ENCODE peak calls at places on chromosomes 16 and 17, in four cellular contexts. One of them, this sample, is unnamed.

GRCh38 chr16:27649021-27649420 is 99.1 kb downstream of the KATNIP start:
- DNase-seq in HepG2: no peak
- DNase-seq in GM12878: no peak
- DNase-seq in K562: no peak
- DNase-seq in this sample: no peak

GRCh38 chr16:67539271-67539670 is 10.6 kb downstream of the RIPOR1 start:
- DNase-seq in HepG2: no peak
- DNase-seq in GM12878: no peak
- DNase-seq in K562: no peak
- DNase-seq in this sample: no peak

GRCh38 chr17:79064026-79064425 is 10.6 kb upstream of the ENGASE start:
- DNase-seq in HepG2: no peak
- DNase-seq in GM12878: no peak
- DNase-seq in K562: no peak
- DNase-seq in this sample: no peak

GRCh38 chr17:79252886-79253285 is 178.3 kb downstream of the ENGASE start:
- DNase-seq in HepG2: no peak
- DNase-seq in GM12878: no peak
- DNase-seq in K562: no peak
- DNase-seq in this sample: no peak

GRCh38 chr17:49842846-49843245 is 5.0 kb downstream of the TAC4 start:
- DNase-seq in HepG2: no peak
- DNase-seq in GM12878: no peak
- DNase-seq in K562: no peak
- DNase-seq in this sample: no peak

GRCh38 chr17:17216776-17217175 is 10.6 kb upstream of the PLD6 start:
- DNase-seq in HepG2: no peak
- DNase-seq in GM12878: no peak
- DNase-seq in K562: no peak
- DNase-seq in this sample: no peak

GRCh38 chr17:4899341-4900230 is at the start of gene C17orf107:
- DNase-seq in HepG2: no peak
- DNase-seq in GM12878: no peak
- DNase-seq in K562: no peak
- DNase-seq in this sample: no peak

GRCh38 chr16:22252317-22252716 is 44.9 kb upstream of the POLR3E start:
- DNase-seq in HepG2: no peak
- DNase-seq in GM12878: no peak
- DNase-seq in K562: peak
- DNase-seq in this sample: no peak

GRCh38 chr16:28980929-28981328 is 3.9 kb upstream of the LAT start:
- DNase-seq in HepG2: no peak
- DNase-seq in GM12878: no peak
- DNase-seq in K562: no peak
- DNase-seq in this sample: no peak

GRCh38 chr16:17252064-17252463 is 218.7 kb downstream of the XYLT1 start:
- DNase-seq in HepG2: no peak
- DNase-seq in GM12878: no peak
- DNase-seq in K562: no peak
- DNase-seq in this sample: no peak

GRCh38 chr16:10992797-10993196 is 48.4 kb downstream of the CLEC16A start:
- DNase-seq in HepG2: no peak
- DNase-seq in GM12878: no peak
- DNase-seq in K562: peak
- DNase-seq in this sample: no peak

GRCh38 chr17:77449908-77450741 is 309.4 kb downstream of the SEC14L1 start:
- DNase-seq in HepG2: peak
- DNase-seq in GM12878: no peak
- DNase-seq in K562: peak
- DNase-seq in this sample: no peak

GRCh38 chr16:11127610-11128195 is 128.3 kb downstream of the SOCS1 start:
- DNase-seq in HepG2: no peak
- DNase-seq in GM12878: no peak
- DNase-seq in K562: no peak
- DNase-seq in this sample: no peak

GRCh38 chr17:79936661-79937434 is 97.6 kb upstream of the CBX4 start:
- DNase-seq in HepG2: no peak
- DNase-seq in GM12878: no peak
- DNase-seq in K562: no peak
- DNase-seq in this sample: no peak

GRCh38 chr17:10744509-10745000 is 14.7 kb upstream of the TMEM220 start:
- DNase-seq in HepG2: peak
- DNase-seq in GM12878: no peak
- DNase-seq in K562: no peak
- DNase-seq in this sample: no peak

GRCh38 chr16:5065813-5066212 is at the start of gene C16orf89:
- DNase-seq in HepG2: no peak
- DNase-seq in GM12878: no peak
- DNase-seq in K562: no peak
- DNase-seq in this sample: no peak

GRCh38 chr17:57445051-57445450 is 188.7 kb downstream of the MSI2 start:
- DNase-seq in HepG2: peak
- DNase-seq in GM12878: no peak
- DNase-seq in K562: no peak
- DNase-seq in this sample: no peak

GRCh38 chr16:28321700-28322411 is 29.5 kb downstream of the SBK1 start:
- DNase-seq in HepG2: peak
- DNase-seq in GM12878: no peak
- DNase-seq in K562: peak
- DNase-seq in this sample: no peak

GRCh38 chr17:57481901-57482300 is 225.6 kb downstream of the MSI2 start:
- DNase-seq in HepG2: no peak
- DNase-seq in GM12878: no peak
- DNase-seq in K562: peak
- DNase-seq in this sample: no peak

GRCh38 chr17:61349350-61349749 is 50.3 kb upstream of the TBX2 start:
- DNase-seq in HepG2: peak
- DNase-seq in GM12878: no peak
- DNase-seq in K562: no peak
- DNase-seq in this sample: no peak

GRCh38 chr17:29682054-29682453 is 59.3 kb upstream of the CORO6 start:
- DNase-seq in HepG2: no peak
- DNase-seq in GM12878: no peak
- DNase-seq in K562: peak
- DNase-seq in this sample: no peak

GRCh38 chr16:89505204-89506112 is 2.7 kb upstream of the SPG7 start:
- DNase-seq in HepG2: peak
- DNase-seq in GM12878: peak
- DNase-seq in K562: peak
- DNase-seq in this sample: no peak

GRCh38 chr16:85384831-85385462 is 228.2 kb upstream of the GSE1 start:
- DNase-seq in HepG2: no peak
- DNase-seq in GM12878: no peak
- DNase-seq in K562: no peak
- DNase-seq in this sample: peak

GRCh38 chr17:82449136-82449882 is 1.2 kb downstream of the CYBC1 start:
- DNase-seq in HepG2: no peak
- DNase-seq in GM12878: peak
- DNase-seq in K562: no peak
- DNase-seq in this sample: no peak

GRCh38 chr16:71610447-71610846 is 15.5 kb upstream of the MARVELD3 start:
- DNase-seq in HepG2: no peak
- DNase-seq in GM12878: no peak
- DNase-seq in K562: no peak
- DNase-seq in this sample: no peak

GRCh38 chr17:37671813-37672544 is 28.7 kb upstream of the DDX52 start:
- DNase-seq in HepG2: peak
- DNase-seq in GM12878: no peak
- DNase-seq in K562: no peak
- DNase-seq in this sample: no peak

GRCh38 chr17:61325382-61326073 is 74.1 kb upstream of the TBX2 start:
- DNase-seq in HepG2: no peak
- DNase-seq in GM12878: no peak
- DNase-seq in K562: no peak
- DNase-seq in this sample: no peak

GRCh38 chr17:34390649-34391048 is 27.6 kb upstream of the CCL1 start:
- DNase-seq in HepG2: no peak
- DNase-seq in GM12878: no peak
- DNase-seq in K562: no peak
- DNase-seq in this sample: no peak

GRCh38 chr16:57318240-57318970 is 33.9 kb upstream of the PLLP start:
- DNase-seq in HepG2: no peak
- DNase-seq in GM12878: no peak
- DNase-seq in K562: no peak
- DNase-seq in this sample: no peak

GRCh38 chr16:21300309-21301167 is 22.4 kb upstream of the CRYM start:
- DNase-seq in HepG2: peak
- DNase-seq in GM12878: peak
- DNase-seq in K562: peak
- DNase-seq in this sample: peak

DNA sequence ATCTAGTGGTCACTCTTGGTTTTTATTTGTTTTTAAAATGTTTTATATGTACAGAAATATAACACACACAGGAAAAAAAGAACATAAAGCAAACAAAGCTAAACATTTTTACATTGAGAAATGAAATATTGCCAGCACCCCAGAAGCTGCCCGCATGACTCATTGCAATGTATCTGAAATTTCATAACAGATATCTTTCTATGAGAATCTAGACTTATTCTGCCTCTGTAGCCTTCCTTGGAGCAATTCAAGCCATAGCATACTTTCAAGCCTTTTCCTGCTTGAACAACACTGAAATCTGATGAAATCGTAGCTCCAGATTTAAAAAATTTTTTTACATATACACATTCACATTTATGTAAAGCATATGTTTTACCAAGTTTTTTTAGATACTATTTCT is 86.9 kb downstream of the RBBP6 start:
- DNase-seq in HepG2: no peak
- DNase-seq in GM12878: no peak
- DNase-seq in K562: no peak
- DNase-seq in this sample: no peak
- TF ChIP-seq ATF2 in HepG2: no peak
- TF ChIP-seq ATF2 in GM12878: no peak
- TF ChIP-seq ATF2 in K562: no peak
- TF ChIP-seq ATF2 in this sample: no peak

GRCh38 chr17:1107083-1107776 is 72.6 kb downstream of the ABR start:
- DNase-seq in HepG2: no peak
- DNase-seq in GM12878: no peak
- DNase-seq in K562: no peak
- DNase-seq in this sample: no peak

GRCh38 chr17:1108560-1108809 is 71.3 kb downstream of the ABR start:
- DNase-seq in HepG2: no peak
- DNase-seq in GM12878: no peak
- DNase-seq in K562: no peak
- DNase-seq in this sample: no peak

GRCh38 chr17:1109606-1110523 is 69.9 kb downstream of the ABR start:
- DNase-seq in HepG2: peak
- DNase-seq in GM12878: no peak
- DNase-seq in K562: no peak
- DNase-seq in this sample: no peak

GRCh38 chr17:1108810-1109605 is 70.8 kb downstream of the ABR start:
- DNase-seq in HepG2: no peak
- DNase-seq in GM12878: no peak
- DNase-seq in K562: no peak
- DNase-seq in this sample: peak

GRCh38 chr17:1107777-1108559 is 71.8 kb downstream of the ABR start:
- DNase-seq in HepG2: no peak
- DNase-seq in GM12878: no peak
- DNase-seq in K562: no peak
- DNase-seq in this sample: no peak
- TF ChIP-seq YY1 in HepG2: no peak
- TF ChIP-seq YY1 in GM12878: no peak
- TF ChIP-seq YY1 in K562: no peak
- TF ChIP-seq YY1 in this sample: no peak

GRCh38 chr16:58502217-58502921 is 2.4 kb downstream of the NDRG4 start:
- DNase-seq in HepG2: no peak
- DNase-seq in GM12878: no peak
- DNase-seq in K562: no peak
- DNase-seq in this sample: no peak

GRCh38 chr16:58500329-58501241 is 642 bp downstream of the NDRG4 start:
- DNase-seq in HepG2: no peak
- DNase-seq in GM12878: no peak
- DNase-seq in K562: no peak
- DNase-seq in this sample: no peak

GRCh38 chr16:58499615-58500328 is at the start of gene NDRG4:
- DNase-seq in HepG2: peak
- DNase-seq in GM12878: no peak
- DNase-seq in K562: peak
- DNase-seq in this sample: peak

GRCh38 chr16:58503166-58503862 is 3.4 kb downstream of the NDRG4 start:
- DNase-seq in HepG2: no peak
- DNase-seq in GM12878: no peak
- DNase-seq in K562: no peak
- DNase-seq in this sample: no peak

DNA sequence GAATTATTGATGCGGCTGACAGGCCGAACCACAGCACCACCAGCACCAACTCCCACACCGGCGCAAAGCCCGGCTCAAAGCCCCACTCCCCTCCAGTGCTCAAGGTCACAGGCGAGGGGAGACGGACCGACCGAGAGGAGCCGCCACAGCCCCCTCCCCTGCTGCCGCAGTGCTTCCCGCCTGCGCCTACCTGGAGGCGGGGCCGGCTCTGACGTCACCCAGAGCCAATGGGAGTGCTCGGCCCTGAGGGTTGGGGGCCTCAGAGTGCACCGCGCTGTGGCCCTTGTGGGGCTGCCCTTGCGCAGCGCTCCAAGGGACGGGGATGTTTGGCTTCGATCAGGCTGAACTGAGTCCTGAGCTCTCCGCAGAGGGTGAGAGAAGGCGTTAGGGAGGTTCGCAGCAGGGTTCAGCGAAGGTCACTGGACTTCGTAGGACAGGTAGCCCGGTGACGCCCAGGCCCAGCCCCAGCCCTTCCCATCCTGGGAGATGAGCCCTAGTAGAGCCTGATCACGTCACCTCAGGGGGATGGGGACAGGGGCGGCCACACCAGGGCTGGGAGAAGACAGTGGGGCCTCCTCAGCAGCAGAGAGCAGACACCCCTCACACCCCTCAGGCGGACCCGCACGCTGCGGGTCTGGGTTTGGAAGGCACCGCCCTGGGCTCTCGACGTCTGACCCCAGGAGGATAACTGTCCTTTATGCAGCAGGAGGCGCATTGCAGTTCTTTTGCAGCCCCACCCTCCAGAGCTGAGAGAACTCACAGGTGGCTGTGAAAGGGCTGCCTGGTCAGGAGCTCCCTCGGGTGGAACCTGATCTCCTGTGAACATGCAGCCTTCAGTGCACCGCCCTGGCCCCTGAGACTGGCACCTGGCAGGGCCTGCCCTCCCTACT is 1.5 kb downstream of the NDRG4 start:
- DNase-seq in HepG2: peak
- DNase-seq in GM12878: no peak
- DNase-seq in K562: peak
- DNase-seq in this sample: no peak
- TF ChIP-seq BRCA1 in HepG2: no peak
- TF ChIP-seq BRCA1 in GM12878: no peak
- TF ChIP-seq BRCA1 in K562: no peak
- TF ChIP-seq BRCA1 in this sample: no peak

DNA sequence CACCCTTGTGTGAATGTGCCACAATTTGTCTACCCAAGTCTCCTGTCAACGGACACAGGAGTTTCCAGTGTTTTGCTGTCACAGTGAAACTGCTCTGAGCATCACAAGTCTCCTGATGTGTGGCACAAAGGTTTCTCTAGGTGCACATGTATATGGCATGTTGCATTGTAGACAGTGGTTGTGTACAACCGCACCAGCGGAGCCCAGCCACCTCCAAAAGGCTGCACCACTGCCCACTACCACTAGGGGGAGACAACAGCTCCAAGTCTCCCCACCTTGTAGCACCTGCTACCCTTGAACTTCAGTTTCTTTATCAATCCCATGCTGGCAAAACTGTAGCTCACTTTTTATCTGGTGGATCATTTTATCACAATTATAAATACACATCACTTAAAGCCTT is 95.5 kb upstream of the ZNF469 start:
- DNase-seq in HepG2: peak
- DNase-seq in GM12878: no peak
- DNase-seq in K562: peak
- DNase-seq in this sample: no peak
- TF ChIP-seq ATF2 in HepG2: no peak
- TF ChIP-seq ATF2 in GM12878: no peak
- TF ChIP-seq ATF2 in K562: no peak
- TF ChIP-seq ATF2 in this sample: no peak